ENCODE peak calls at places on chromosomes 4 and X, in six cellular contexts. H, U, F, K, Q and Z are unnamed samples.

GRCh38 chr4:120722655-120723054 is 199.9 kb downstream of the PRDM5 start:
- DNase-seq in H (no peak), U (no peak), F (no peak), K (no peak), Q (no peak), Z (no peak)

GRCh38 chr4:104393649-104394048 is 101.0 kb downstream of the CXXC4 start:
- DNase-seq in H (peak), U (no peak), F (no peak), K (peak), Q (no peak), Z (no peak)

GRCh38 chr4:99084595-99084994 is 4.0 kb downstream of the ADH5 start:
- DNase-seq in H (no peak), U (no peak), F (no peak), K (no peak), Q (no peak), Z (no peak)

GRCh38 chr4:110748071-110748470 is 125.2 kb upstream of the PITX2 start:
- DNase-seq in H (no peak), U (no peak), F (no peak), K (no peak), Q (no peak), Z (no peak)

GRCh38 chr4:170476351-170476750 is 386.6 kb upstream of the AADAT start:
- DNase-seq in H (no peak), U (no peak), F (no peak), K (no peak), Q (no peak), Z (no peak)

GRCh38 chr4:158020734-158021346 is 152.0 kb downstream of the GASK1B start:
- DNase-seq in H (peak), U (no peak), F (no peak), K (peak), Q (no peak), Z (no peak)

GRCh38 chrX:108167211-108167872 is 75.8 kb downstream of the ATG4A start:
- DNase-seq in H (peak), U (no peak), F (no peak), K (peak), Q (no peak), Z (no peak)

GRCh38 chr4:102578270-102578669 is 77.1 kb downstream of the NFKB1 start:
- DNase-seq in H (no peak), U (no peak), F (no peak), K (no peak), Q (no peak), Z (no peak)

GRCh38 chrX:53795583-53795982 is 109.1 kb upstream of the HUWE1 start:
- DNase-seq in H (no peak), U (no peak), F (no peak), K (peak), Q (no peak), Z (no peak)

GRCh38 chr4:134708616-134709015 is 507.0 kb upstream of the PABPC4L start:
- DNase-seq in H (no peak), U (no peak), F (no peak), K (no peak), Q (no peak), Z (no peak)

GRCh38 chr4:56655627-56656345 is 25.3 kb downstream of the HOPX start:
- DNase-seq in H (no peak), U (no peak), F (no peak), K (no peak), Q (no peak), Z (no peak)

GRCh38 chrX:51440365-51440764 is 56.0 kb downstream of the NUDT11 start:
- DNase-seq in H (no peak), U (no peak), F (no peak), K (no peak), Q (no peak), Z (no peak)

GRCh38 chrX:14673764-14674163 is 144.4 kb downstream of the GLRA2 start:
- DNase-seq in H (peak), U (peak), F (no peak), K (peak), Q (no peak), Z (no peak)

GRCh38 chr4:8029689-8030088 is 90.0 kb upstream of the AFAP1 start:
- DNase-seq in H (peak), U (no peak), F (no peak), K (no peak), Q (no peak), Z (no peak)

GRCh38 chr4:116702949-116703348 is 382.4 kb downstream of the TRAM1L1 start:
- DNase-seq in H (no peak), U (no peak), F (no peak), K (no peak), Q (no peak), Z (no peak)

GRCh38 chr4:61374612-61374920 is 174.4 kb downstream of the ADGRL3 start:
- DNase-seq in H (no peak), U (peak), F (no peak), K (peak), Q (no peak), Z (no peak)

GRCh38 chr4:173001571-173001970 is 167.0 kb upstream of the GALNT7 start:
- DNase-seq in H (peak), U (no peak), F (no peak), K (peak), Q (no peak), Z (no peak)

GRCh38 chr4:38455092-38455855 is 208.7 kb upstream of the KLF3 start:
- DNase-seq in H (no peak), U (no peak), F (no peak), K (no peak), Q (no peak), Z (no peak)